ENCODE peak calls at places on chromosomes 1 and 21, in seven cellular contexts. W is tibial nerve, D is K562, A is GM12891, M is esophagus squamous epithelium, R is GM12878, Q is prostate gland. B is an unnamed sample.

GRCh38 chr21:25953659-25954058 is 216.9 kb downstream of the APP start:
- DNase-seq in W (no peak), D (no peak), A (no peak), M (no peak), R (no peak), Q (no peak), B (no peak)

GRCh38 chr1:247295274-247295684 is 36.4 kb downstream of the ZNF496 start:
- DNase-seq in W (no peak), D (no peak), A (no peak), M (no peak), R (no peak), Q (no peak), B (peak; percentile 15)

GRCh38 chr1:196380311-196380710 is 227.9 kb downstream of the KCNT2 start:
- DNase-seq in W (no peak), D (no peak), A (no peak), M (no peak), R (no peak), Q (no peak), B (no peak)

GRCh38 chr1:103180660-103181059 is 72.3 kb upstream of the COL11A1 start:
- DNase-seq in W (no peak), D (no peak), A (no peak), M (no peak), R (no peak), Q (no peak), B (no peak)

GRCh38 chr1:211589782-211590721 is 11.1 kb upstream of the SLC30A1 start:
- DNase-seq in W (peak; percentile 80), D (no peak), A (no peak), M (no peak), R (no peak), Q (peak; percentile 22), B (no peak)

GRCh38 chr1:233085566-233085965 is 135.2 kb downstream of the NTPCR start:
- DNase-seq in W (no peak), D (no peak), A (no peak), M (no peak), R (no peak), Q (no peak), B (peak; percentile 7)

GRCh38 chr1:230834292-230834691 is 34.0 kb downstream of the C1orf198 start:
- DNase-seq in W (no peak), D (no peak), A (no peak), M (no peak), R (no peak), Q (no peak), B (no peak)

GRCh38 chr21:44548381-44548780 is 2.9 kb downstream of the KRTAP10-2 start:
- DNase-seq in W (no peak), D (no peak), A (no peak), M (no peak), R (no peak), Q (no peak), B (no peak)

GRCh38 chr1:162835157-162835899 is 25.6 kb downstream of the CCDC190 start:
- DNase-seq in W (no peak), D (no peak), A (peak; percentile 26), M (no peak), R (peak; percentile 61), Q (no peak), B (no peak)

GRCh38 chr1:203282720-203283542 is 22.4 kb upstream of the BTG2 start:
- DNase-seq in W (no peak), D (no peak), A (no peak), M (no peak), R (no peak), Q (no peak), B (no peak)

DNA sequence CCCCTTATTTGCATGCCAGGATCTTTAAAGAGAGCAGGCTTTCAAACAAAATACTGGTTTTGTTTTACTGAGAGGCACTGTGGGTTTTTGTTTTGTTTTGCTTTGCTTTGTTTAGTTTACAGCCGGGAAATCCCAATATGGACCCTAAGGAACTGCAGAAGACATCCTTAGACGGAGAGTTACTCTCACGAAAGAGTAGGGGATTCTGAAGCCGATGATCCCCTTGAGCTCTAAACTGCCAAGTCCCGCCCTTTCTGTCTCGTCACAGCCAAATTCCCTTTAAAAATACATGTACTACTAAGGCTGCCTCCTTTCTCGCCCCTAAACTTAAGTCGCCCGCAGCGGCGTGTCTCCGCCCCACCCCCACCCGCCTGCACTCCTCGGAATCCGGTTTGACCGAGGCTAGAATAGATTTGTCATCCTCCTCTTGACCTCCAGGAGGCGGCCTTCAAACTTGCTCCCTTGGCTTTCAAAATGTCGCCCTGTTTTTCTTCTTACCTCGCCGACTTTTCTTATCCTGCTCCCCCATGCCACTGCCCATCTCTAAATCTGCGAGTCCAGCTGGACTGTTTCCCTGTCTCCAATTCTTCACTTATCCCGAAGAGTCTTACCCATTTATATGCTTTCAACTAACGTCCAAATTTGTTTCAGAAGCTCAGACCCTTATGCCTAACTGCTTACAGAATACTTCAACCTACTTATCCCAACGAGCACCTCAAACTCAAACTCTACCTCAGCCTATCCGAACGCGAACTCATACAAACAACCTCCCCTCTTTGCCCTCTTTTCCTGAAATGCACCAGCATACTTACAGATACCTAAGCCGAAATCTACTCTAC is 11.0 kb upstream of the BOLA1 start:
- DNase-seq in W (peak; percentile 80), D (peak; percentile 77), A (peak; percentile 56), M (peak; percentile 11), R (peak; percentile 97), Q (peak; percentile 84), B (peak; percentile 45)
- TF ChIP-seq POLR2A in W (peak; percentile 89), D (no peak), A (peak; percentile 90), M (peak; percentile 24), R (peak; percentile 63), Q (peak; percentile 75), B (peak; percentile 46)

GRCh38 chr1:46431695-46432094 is 37.6 kb downstream of the FAAH start:
- DNase-seq in W (no peak), D (no peak), A (no peak), M (no peak), R (no peak), Q (no peak), B (no peak)
- TF ChIP-seq POLR2A in W (no peak), D (no peak), A (no peak), M (no peak), R (no peak), Q (no peak), B (no peak)

DNA sequence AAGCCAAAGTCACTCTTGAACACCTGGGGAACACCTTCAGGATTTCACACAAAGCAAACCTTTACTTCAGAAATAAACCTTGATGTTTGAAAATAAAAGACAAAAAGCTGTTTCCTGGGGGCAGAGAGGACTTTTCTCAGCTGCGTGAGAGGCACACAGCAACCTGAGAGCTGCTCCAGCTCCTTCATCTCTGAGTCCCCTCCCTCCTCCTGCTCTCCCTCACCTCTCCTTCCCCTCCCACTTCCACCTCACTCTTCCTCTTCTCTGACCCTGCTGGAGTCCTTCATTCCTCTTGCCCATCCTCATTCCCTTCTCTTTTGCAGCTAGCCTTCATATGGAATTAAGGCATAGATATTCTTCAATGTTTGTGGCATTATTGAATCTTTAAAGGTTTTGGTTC is 208.4 kb downstream of the OMA1 start:
- DNase-seq in W (no peak), D (no peak), A (no peak), M (no peak), R (no peak), Q (no peak), B (no peak)
- TF ChIP-seq POLR2A in W (no peak), D (no peak), A (no peak), M (no peak), R (no peak), Q (no peak), B (no peak)

DNA sequence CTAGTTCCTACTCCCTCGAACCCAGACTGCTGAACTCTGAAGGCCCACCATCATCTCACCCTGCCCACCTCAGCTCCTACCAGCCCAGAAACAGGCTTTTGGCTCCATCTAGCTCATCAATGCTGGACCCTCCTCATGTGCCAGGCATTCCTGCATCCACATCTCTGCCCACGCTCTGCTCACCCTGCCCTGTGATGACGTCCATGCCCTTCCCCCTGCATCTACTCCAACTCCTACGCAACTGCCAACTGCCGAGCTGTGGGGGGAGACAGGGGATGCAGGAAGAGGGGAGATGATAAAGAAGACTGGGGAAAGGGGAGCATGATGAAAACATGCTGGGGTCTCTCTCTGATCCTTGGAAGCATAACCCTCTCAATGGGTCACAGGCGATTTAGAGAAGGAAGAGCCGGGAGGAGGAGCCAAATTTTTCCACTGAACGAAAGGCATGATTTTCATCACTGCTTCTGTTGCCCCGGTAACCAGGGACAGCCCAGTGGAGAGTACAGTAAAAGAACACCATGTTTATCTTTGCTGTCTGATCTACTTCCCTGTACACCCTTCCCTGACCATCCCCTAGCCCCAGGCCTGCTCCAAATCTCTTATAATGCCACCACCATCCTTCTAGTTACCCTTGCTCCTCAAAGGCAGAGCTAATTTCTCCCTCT is 44.3 kb downstream of the CD34 start:
- DNase-seq in W (peak; percentile 83), D (no peak), A (no peak), M (no peak), R (no peak), Q (peak; percentile 68), B (no peak)
- TF ChIP-seq POLR2A in W (no peak), D (no peak), A (no peak), M (no peak), R (no peak), Q (no peak), B (no peak)

B was measured in H54.